ENCODE peak calls at places on chromosomes 3 and 15, in seven cellular contexts. One of them, this sample, is unnamed. For H3K36me3, the result is how much of the 10 kb centered on the place peaks cover.

GRCh38 chr3:38585791-38586420 is 63.6 kb downstream of the SCN5A start:
- DNase-seq in HepG2: no peak
- DNase-seq in breast epithelium: no peak
- DNase-seq in K562: no peak
- DNase-seq in Panc1: no peak
- DNase-seq in stomach: peak
- DNase-seq in esophagus muscularis mucosa: peak
- DNase-seq in this sample: no peak

GRCh38 chr15:43199945-43200488 is 14.8 kb downstream of the CCNDBP1 start:
- DNase-seq in stomach: no peak
- DNase-seq in K562: no peak
- DNase-seq in breast epithelium: no peak
- DNase-seq in Panc1: no peak
- DNase-seq in HepG2: no peak
- DNase-seq in esophagus muscularis mucosa: no peak
- DNase-seq in this sample: no peak

GRCh38 chr3:99145031-99145430 is 243.5 kb upstream of the DCBLD2 start:
- DNase-seq in K562: no peak
- DNase-seq in esophagus muscularis mucosa: no peak
- DNase-seq in breast epithelium: no peak
- DNase-seq in Panc1: no peak
- DNase-seq in stomach: no peak
- DNase-seq in HepG2: no peak
- DNase-seq in this sample: no peak

GRCh38 chr3:64900220-64900619 is 212.4 kb upstream of the ADAMTS9 start:
- DNase-seq in breast epithelium: no peak
- DNase-seq in HepG2: no peak
- DNase-seq in stomach: no peak
- DNase-seq in esophagus muscularis mucosa: peak
- DNase-seq in K562: no peak
- DNase-seq in Panc1: no peak
- DNase-seq in this sample: no peak

GRCh38 chr15:92343869-92344643 is 49.6 kb upstream of the ST8SIA2 start:
- DNase-seq in Panc1: no peak
- DNase-seq in stomach: no peak
- DNase-seq in esophagus muscularis mucosa: no peak
- DNase-seq in HepG2: no peak
- DNase-seq in breast epithelium: peak
- DNase-seq in K562: no peak
- DNase-seq in this sample: no peak

GRCh38 chr15:94079968-94080367 is 151.4 kb upstream of the MCTP2 start:
- DNase-seq in stomach: no peak
- DNase-seq in esophagus muscularis mucosa: peak
- DNase-seq in Panc1: no peak
- DNase-seq in breast epithelium: no peak
- DNase-seq in K562: no peak
- DNase-seq in HepG2: no peak
- DNase-seq in this sample: no peak

GRCh38 chr15:82393671-82394070 is 35.9 kb upstream of the GOLGA6L9 start:
- DNase-seq in HepG2: no peak
- DNase-seq in esophagus muscularis mucosa: no peak
- DNase-seq in breast epithelium: no peak
- DNase-seq in stomach: no peak
- DNase-seq in K562: no peak
- DNase-seq in Panc1: no peak
- DNase-seq in this sample: no peak

GRCh38 chr3:198107840-198108734 is 148.1 kb downstream of the LMLN start:
- DNase-seq in stomach: no peak
- DNase-seq in HepG2: no peak
- DNase-seq in esophagus muscularis mucosa: no peak
- DNase-seq in breast epithelium: no peak
- DNase-seq in Panc1: no peak
- DNase-seq in K562: peak
- DNase-seq in this sample: no peak

GRCh38 chr15:38660726-38661125 is 96.1 kb upstream of the RASGRP1 start:
- DNase-seq in K562: no peak
- DNase-seq in stomach: no peak
- DNase-seq in HepG2: no peak
- DNase-seq in Panc1: no peak
- DNase-seq in esophagus muscularis mucosa: no peak
- DNase-seq in breast epithelium: no peak
- DNase-seq in this sample: no peak

GRCh38 chr3:113508966-113509365 is 6.0 kb downstream of the SPICE1 start:
- DNase-seq in stomach: no peak
- DNase-seq in K562: no peak
- DNase-seq in HepG2: no peak
- DNase-seq in Panc1: no peak
- DNase-seq in breast epithelium: no peak
- DNase-seq in esophagus muscularis mucosa: no peak
- DNase-seq in this sample: no peak

GRCh38 chr3:43161684-43162512 is 56.0 kb upstream of the POMGNT2 start:
- DNase-seq in esophagus muscularis mucosa: peak
- DNase-seq in breast epithelium: no peak
- DNase-seq in HepG2: peak
- DNase-seq in Panc1: no peak
- DNase-seq in K562: peak
- DNase-seq in stomach: no peak
- DNase-seq in this sample: no peak

GRCh38 chr3:126501736-126502135 is 15.8 kb downstream of the UROC1 start:
- DNase-seq in breast epithelium: no peak
- DNase-seq in stomach: no peak
- DNase-seq in HepG2: no peak
- DNase-seq in K562: no peak
- DNase-seq in Panc1: no peak
- DNase-seq in esophagus muscularis mucosa: no peak
- DNase-seq in this sample: no peak

GRCh38 chr3:72338942-72339749 is 509.1 kb downstream of the SHQ1 start:
- DNase-seq in esophagus muscularis mucosa: no peak
- DNase-seq in HepG2: peak
- DNase-seq in breast epithelium: peak
- DNase-seq in Panc1: peak
- DNase-seq in stomach: peak
- DNase-seq in K562: peak
- DNase-seq in this sample: no peak

GRCh38 chr15:45143946-45144345 is 14.2 kb downstream of the DUOX1 start:
- DNase-seq in breast epithelium: no peak
- DNase-seq in Panc1: no peak
- DNase-seq in K562: no peak
- DNase-seq in stomach: no peak
- DNase-seq in HepG2: no peak
- DNase-seq in esophagus muscularis mucosa: no peak
- DNase-seq in this sample: no peak

GRCh38 chr15:34886134-34886533 is 83.4 kb downstream of the AQR start:
- DNase-seq in esophagus muscularis mucosa: no peak
- DNase-seq in Panc1: no peak
- DNase-seq in K562: no peak
- DNase-seq in HepG2: no peak
- DNase-seq in stomach: no peak
- DNase-seq in breast epithelium: no peak
- DNase-seq in this sample: no peak

GRCh38 chr3:51712511-51712931 is 5.7 kb downstream of the GRM2 start:
- DNase-seq in K562: no peak
- DNase-seq in esophagus muscularis mucosa: no peak
- DNase-seq in breast epithelium: no peak
- DNase-seq in HepG2: no peak
- DNase-seq in stomach: peak
- DNase-seq in Panc1: no peak
- DNase-seq in this sample: no peak

GRCh38 chr15:77819271-77819806 is 186.6 kb upstream of the LINGO1 start:
- DNase-seq in stomach: no peak
- DNase-seq in Panc1: no peak
- DNase-seq in HepG2: no peak
- DNase-seq in esophagus muscularis mucosa: no peak
- DNase-seq in breast epithelium: no peak
- DNase-seq in K562: no peak
- DNase-seq in this sample: no peak

GRCh38 chr3:109553573-109554371 is 216.4 kb upstream of the DPPA4 start:
- DNase-seq in HepG2: no peak
- DNase-seq in stomach: no peak
- DNase-seq in esophagus muscularis mucosa: no peak
- DNase-seq in Panc1: no peak
- DNase-seq in K562: no peak
- DNase-seq in breast epithelium: no peak
- DNase-seq in this sample: no peak

GRCh38 chr3:72763751-72764440 is 84.3 kb downstream of the SHQ1 start:
- DNase-seq in Panc1: no peak
- DNase-seq in breast epithelium: no peak
- DNase-seq in stomach: no peak
- DNase-seq in HepG2: no peak
- DNase-seq in K562: no peak
- DNase-seq in esophagus muscularis mucosa: no peak
- DNase-seq in this sample: no peak

GRCh38 chr3:182618981-182619591 is 174.2 kb upstream of the ATP11B start:
- DNase-seq in K562: no peak
- DNase-seq in breast epithelium: no peak
- DNase-seq in esophagus muscularis mucosa: no peak
- DNase-seq in stomach: no peak
- DNase-seq in Panc1: no peak
- DNase-seq in HepG2: no peak
- DNase-seq in this sample: no peak

GRCh38 chr15:65824941-65825544 is 33.0 kb upstream of the DENND4A start:
- DNase-seq in HepG2: no peak
- DNase-seq in Panc1: no peak
- DNase-seq in stomach: no peak
- DNase-seq in esophagus muscularis mucosa: no peak
- DNase-seq in breast epithelium: peak
- DNase-seq in K562: no peak
- DNase-seq in this sample: peak

GRCh38 chr3:155069729-155070128 is 10.4 kb upstream of the MME start:
- DNase-seq in stomach: no peak
- DNase-seq in esophagus muscularis mucosa: no peak
- DNase-seq in Panc1: no peak
- DNase-seq in HepG2: no peak
- DNase-seq in breast epithelium: no peak
- DNase-seq in K562: no peak
- DNase-seq in this sample: no peak

GRCh38 chr3:72004749-72005292 is 219.9 kb upstream of the PROK2 start:
- DNase-seq in esophagus muscularis mucosa: no peak
- DNase-seq in stomach: no peak
- DNase-seq in HepG2: no peak
- DNase-seq in breast epithelium: no peak
- DNase-seq in K562: peak
- DNase-seq in Panc1: no peak
- DNase-seq in this sample: no peak

DNA sequence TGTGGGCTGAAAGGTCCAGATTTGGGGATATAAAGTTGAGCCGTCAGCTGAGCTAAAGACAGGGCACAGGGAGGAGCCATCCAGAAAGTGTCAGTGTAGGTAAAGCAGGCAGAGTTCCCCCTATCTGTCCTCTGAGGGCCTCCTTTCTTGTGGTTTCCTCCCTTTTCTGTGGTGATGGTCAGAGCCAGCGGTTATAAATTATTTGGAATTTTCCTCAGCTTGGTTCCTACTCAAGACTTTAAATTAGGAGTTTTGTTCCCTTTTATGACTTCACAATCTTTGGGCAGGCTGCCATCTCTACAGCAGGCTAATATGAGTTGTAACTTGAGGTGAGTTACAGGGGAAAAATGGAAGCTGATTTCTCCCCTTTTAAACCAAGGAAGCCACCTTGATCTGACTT is 55.2 kb downstream of the FLNB start:
- DNase-seq in breast epithelium: peak
- DNase-seq in HepG2: no peak
- DNase-seq in K562: peak
- DNase-seq in stomach: peak
- DNase-seq in esophagus muscularis mucosa: no peak
- DNase-seq in Panc1: no peak
- DNase-seq in this sample: peak
- H3K36me3 ChIP-seq in breast epithelium: under half
- H3K36me3 ChIP-seq in HepG2: under half
- H3K36me3 ChIP-seq in K562: under half
- H3K36me3 ChIP-seq in stomach: under half
- H3K36me3 ChIP-seq in esophagus muscularis mucosa: under half
- H3K36me3 ChIP-seq in Panc1: under half
- H3K36me3 ChIP-seq in this sample: under half

DNA sequence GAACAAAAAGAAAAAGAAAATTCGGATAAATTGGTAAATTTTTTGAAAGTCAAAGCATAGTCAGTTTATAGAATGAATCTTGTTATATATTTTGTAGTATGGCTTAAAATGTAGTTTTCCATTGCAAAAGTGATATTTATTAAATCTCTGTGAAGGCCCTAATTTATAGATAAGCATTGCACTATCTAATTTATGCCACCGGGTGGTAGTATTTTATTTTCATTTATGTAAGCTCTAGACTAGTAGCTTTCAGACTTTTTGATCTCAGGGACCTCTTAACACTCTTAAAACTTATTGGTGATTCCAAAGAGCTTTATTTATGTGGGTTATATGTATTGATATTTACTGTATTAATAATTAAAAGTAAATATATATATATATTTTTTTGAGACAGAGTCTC is 133.9 kb upstream of the LRRFIP2 start:
- DNase-seq in stomach: no peak
- DNase-seq in breast epithelium: no peak
- DNase-seq in K562: peak
- DNase-seq in Panc1: no peak
- DNase-seq in HepG2: peak
- DNase-seq in esophagus muscularis mucosa: no peak
- DNase-seq in this sample: no peak
- TF ChIP-seq CTCF in stomach: no peak
- TF ChIP-seq CTCF in breast epithelium: no peak
- TF ChIP-seq CTCF in K562: no peak
- TF ChIP-seq CTCF in Panc1: no peak
- TF ChIP-seq CTCF in HepG2: no peak
- TF ChIP-seq CTCF in esophagus muscularis mucosa: peak
- TF ChIP-seq CTCF in this sample: no peak

DNA sequence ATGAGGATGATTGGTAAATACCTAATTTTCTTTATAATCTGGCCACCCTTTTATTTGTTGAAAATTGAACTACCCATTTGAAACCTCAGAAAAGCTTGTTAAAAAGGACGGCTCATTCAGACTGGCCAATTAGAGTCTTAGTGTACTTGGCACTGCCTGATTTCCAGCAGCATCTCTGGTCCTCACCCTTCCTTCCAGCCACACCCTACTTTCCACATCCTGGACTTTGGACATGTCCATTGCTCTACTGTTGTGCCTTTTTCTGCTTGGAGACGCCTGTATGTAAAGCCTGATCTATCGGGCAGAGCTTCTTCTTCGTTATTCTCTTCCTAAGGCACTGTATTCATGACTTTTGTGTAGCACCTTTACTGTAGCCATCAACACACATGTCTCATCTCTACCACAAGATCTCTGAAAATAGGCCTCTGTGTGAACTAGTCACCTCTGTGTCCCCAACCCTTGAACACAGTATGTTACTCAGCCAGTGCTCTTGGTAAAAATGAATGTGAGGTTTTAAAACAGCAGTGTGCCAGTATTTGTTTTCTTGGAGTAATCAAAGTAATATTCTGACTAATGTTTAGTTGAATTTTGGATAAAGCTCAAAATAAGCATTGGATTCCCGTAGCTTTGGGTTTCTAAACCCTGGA is 6.8 kb downstream of the RBM5 start:
- DNase-seq in K562: no peak
- DNase-seq in breast epithelium: no peak
- DNase-seq in esophagus muscularis mucosa: no peak
- DNase-seq in HepG2: no peak
- DNase-seq in stomach: no peak
- DNase-seq in Panc1: no peak
- DNase-seq in this sample: no peak
- H3K36me3 ChIP-seq in K562: half or more
- H3K36me3 ChIP-seq in breast epithelium: under half
- H3K36me3 ChIP-seq in esophagus muscularis mucosa: half or more
- H3K36me3 ChIP-seq in HepG2: half or more
- H3K36me3 ChIP-seq in stomach: half or more
- H3K36me3 ChIP-seq in Panc1: under half
- H3K36me3 ChIP-seq in this sample: half or more

GRCh38 chr3:5005367-5005766 is 26.1 kb downstream of the BHLHE40 start:
- DNase-seq in K562: no peak
- DNase-seq in HepG2: peak
- DNase-seq in breast epithelium: no peak
- DNase-seq in stomach: no peak
- DNase-seq in Panc1: no peak
- DNase-seq in esophagus muscularis mucosa: no peak
- DNase-seq in this sample: no peak
- TF ChIP-seq CTCF in K562: no peak
- TF ChIP-seq CTCF in HepG2: no peak
- TF ChIP-seq CTCF in breast epithelium: no peak
- TF ChIP-seq CTCF in stomach: no peak
- TF ChIP-seq CTCF in Panc1: no peak
- TF ChIP-seq CTCF in esophagus muscularis mucosa: no peak
- TF ChIP-seq CTCF in this sample: no peak